ENCODE peak calls at places on chromosomes 16 and 17, in five cellular contexts. J, P, Z, M and V are unnamed samples.

GRCh38 chr17:19650826-19651225 is 2.3 kb downstream of the ALDH3A2 start:
- DNase-seq in J (no peak), P (no peak), Z (peak), M (peak), V (peak)

GRCh38 chr16:11150190-11150589 is 105.8 kb downstream of the SOCS1 start:
- DNase-seq in P (no peak), J (no peak), Z (no peak), M (no peak), V (no peak)

GRCh38 chr16:65312071-65312470 is 190.2 kb upstream of the CDH11 start:
- DNase-seq in M (peak), Z (peak), P (no peak), J (no peak), V (peak)

GRCh38 chr17:48505788-48506187 is 25.0 kb downstream of the HOXB1 start:
- DNase-seq in P (peak), J (no peak), M (peak), Z (peak), V (peak)

GRCh38 chr17:59361916-59362810 is 30.7 kb downstream of the YPEL2 start:
- DNase-seq in J (no peak), M (peak), Z (peak), P (peak), V (peak)

GRCh38 chr17:74531231-74531761 is at the start of gene CD300LB:
- DNase-seq in M (no peak), J (no peak), Z (no peak), P (no peak), V (no peak)

GRCh38 chr17:12320286-12320685 is 299.6 kb downstream of the MAP2K4 start:
- DNase-seq in J (no peak), M (peak), Z (peak), P (peak), V (peak)

GRCh38 chr17:61587807-61588660 is 3.0 kb downstream of the NACA2 start:
- DNase-seq in Z (no peak), J (no peak), M (no peak), P (no peak), V (no peak)

GRCh38 chr16:3065069-3065741 is at the start of gene IL32:
- DNase-seq in Z (peak), J (peak), M (peak), P (peak), V (peak)

GRCh38 chr17:68318103-68318991 is 27.1 kb downstream of the ARSG start:
- DNase-seq in P (peak), Z (peak), J (no peak), M (peak), V (peak)

GRCh38 chr16:1505912-1506311 is 12.8 kb downstream of the TELO2 start:
- DNase-seq in M (no peak), J (no peak), Z (no peak), P (no peak), V (no peak)

DNA sequence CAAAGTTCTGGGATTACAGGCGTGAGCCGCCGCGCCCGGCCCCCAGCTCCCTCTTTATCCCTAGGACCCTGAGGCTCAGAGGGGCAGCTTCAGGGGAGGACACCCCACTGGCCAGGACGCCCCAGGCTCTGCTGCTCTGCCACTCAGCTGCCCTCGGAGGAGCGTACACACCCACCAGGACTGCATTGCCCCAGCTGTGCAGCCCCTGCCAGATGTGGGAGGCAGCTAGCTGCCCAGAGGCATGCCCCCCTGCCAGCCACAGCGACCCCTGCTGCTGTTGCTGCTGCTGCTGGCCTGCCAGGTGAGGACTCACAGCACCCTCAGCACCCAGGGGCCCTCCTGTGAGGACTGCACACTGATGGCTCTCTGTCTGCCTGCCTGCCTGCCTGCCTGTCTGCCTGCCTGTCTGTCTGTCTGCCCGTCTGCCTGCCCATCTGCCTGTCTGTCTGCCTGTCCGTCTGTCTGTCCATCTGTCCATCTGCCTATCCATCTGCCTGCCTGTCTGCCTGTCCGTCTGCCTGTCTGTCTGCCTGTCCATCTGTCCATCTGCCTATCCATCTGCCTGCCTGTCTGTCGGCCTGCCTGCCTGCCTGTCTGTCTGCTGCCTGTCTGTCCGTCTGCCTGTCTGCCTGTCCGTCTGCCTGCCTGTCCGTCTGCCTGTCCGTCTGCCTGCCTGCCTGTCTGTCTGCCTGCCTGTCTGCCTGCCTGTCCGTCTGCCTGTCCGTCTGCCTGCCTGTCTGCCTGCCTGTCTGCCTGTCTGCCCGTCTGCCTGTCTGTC is 5.0 kb downstream of the GCGR start:
- DNase-seq in J (no peak), Z (no peak), P (no peak), M (no peak), V (no peak)
- TF ChIP-seq CTCF in J (no peak), Z (no peak), P (no peak), M (no peak), V (no peak)

GRCh38 chr17:72515291-72516065 is 394.7 kb downstream of the SOX9 start:
- DNase-seq in J (no peak), M (peak), P (peak), Z (peak), V (peak)
- H3K4me3 ChIP-seq in J (no peak), M (no peak), P (peak), Z (peak), V (no peak)

DNA sequence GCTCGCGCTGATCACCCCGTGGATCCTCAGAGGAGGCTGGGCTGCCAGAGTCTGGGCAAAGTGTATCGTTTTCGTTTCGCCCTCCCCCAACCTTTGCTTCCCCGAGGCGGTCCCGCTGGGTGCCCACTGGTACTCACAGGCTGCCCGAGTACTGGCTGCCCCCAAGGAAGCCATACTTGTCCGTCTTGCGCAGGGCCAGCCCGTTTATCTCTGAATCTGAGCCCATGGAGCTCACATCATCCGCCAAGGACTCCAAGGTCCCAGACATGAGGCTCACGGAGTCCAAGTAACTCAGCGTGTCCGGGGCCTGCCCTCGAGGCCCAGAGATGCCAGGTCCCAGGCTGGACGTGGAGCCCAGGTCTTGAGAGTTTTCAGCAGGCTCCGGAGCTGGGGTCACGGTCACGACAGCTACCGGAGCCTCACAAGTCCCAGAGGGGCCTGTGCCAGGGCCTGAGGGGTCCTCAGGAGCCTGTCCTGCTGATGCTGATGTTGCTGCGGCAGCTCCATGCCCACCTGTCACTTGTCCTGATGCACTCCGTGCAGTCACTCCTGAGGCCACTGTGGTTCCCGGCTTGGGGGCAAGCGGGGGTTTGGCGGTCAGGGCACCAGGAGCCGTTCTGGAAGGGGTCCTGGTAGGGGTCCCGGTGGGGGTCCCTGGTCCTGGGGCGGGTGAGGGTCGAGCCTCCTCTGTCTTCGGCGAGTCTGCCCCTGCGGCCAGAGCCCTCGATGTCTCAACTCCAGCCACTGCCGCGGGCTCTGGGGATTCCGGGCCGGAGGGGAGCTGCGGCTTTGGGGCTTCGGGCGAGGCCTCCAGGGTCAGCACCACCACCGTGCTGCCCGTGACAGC is 980 bp downstream of the TBC1D10B start:
- DNase-seq in M (no peak), J (no peak), Z (no peak), P (no peak), V (no peak)
- TF ChIP-seq CTCF in M (no peak), J (no peak), Z (no peak), P (no peak), V (no peak)

GRCh38 chr16:89172171-89172900 is 788 bp downstream of the CDH15 start:
- DNase-seq in P (no peak), Z (no peak), M (no peak), J (no peak), V (no peak)

GRCh38 chr16:89174877-89175276 is 3.3 kb downstream of the CDH15 start:
- DNase-seq in J (no peak), P (no peak), Z (peak), M (no peak), V (no peak)

GRCh38 chr16:89172901-89173628 is 1.5 kb downstream of the CDH15 start:
- DNase-seq in Z (no peak), P (no peak), M (no peak), J (no peak), V (no peak)

GRCh38 chr16:89174055-89174827 is 2.7 kb downstream of the CDH15 start:
- DNase-seq in Z (no peak), M (no peak), J (no peak), P (no peak), V (no peak)

GRCh38 chr16:89173629-89173921 is 2.0 kb downstream of the CDH15 start:
- DNase-seq in J (no peak), M (no peak), P (no peak), Z (no peak), V (no peak)
- H3K4me3 ChIP-seq in J (no peak), M (no peak), P (no peak), Z (no peak), V (no peak)

GRCh38 chr17:8426802-8427201 is 8.9 kb upstream of the NDEL1 start:
- DNase-seq in Z (no peak), M (no peak), J (no peak), P (no peak), V (no peak)
- TF ChIP-seq CTCF in Z (no peak), M (no peak), J (no peak), P (no peak), V (no peak)

GRCh38 chr17:15031971-15032370 is 233.2 kb downstream of the PMP22 start:
- DNase-seq in Z (no peak), J (no peak), M (no peak), P (no peak), V (no peak)
- H3K4me3 ChIP-seq in Z (no peak), J (no peak), M (no peak), P (no peak), V (no peak)

GRCh38 chr16:49000594-49000993 is 281.0 kb downstream of the CBLN1 start:
- DNase-seq in Z (no peak), M (no peak), P (no peak), J (no peak), V (no peak)
- TF ChIP-seq CTCF in Z (peak), M (peak), P (peak), J (peak), V (peak)

DNA sequence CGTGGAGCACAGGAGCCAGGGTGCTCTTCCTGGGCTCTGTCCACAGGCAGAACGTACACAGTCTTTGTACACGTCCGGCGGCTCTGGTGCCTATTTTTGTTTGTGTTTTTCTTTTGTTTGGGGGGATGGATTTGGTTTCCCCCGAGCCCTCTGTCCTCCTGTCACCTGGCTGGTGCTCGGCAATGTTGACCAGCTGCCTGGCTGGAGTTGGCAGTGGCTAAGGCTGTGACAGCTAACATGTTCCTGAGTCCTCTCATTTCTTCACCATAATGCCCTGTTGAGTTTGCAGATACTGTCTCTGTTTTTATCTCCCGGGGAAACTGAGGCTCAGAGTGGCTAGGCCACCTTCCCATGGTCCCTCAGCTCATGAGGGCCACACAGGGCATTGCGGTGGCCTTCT is 25.7 kb downstream of the MAPT start:
- DNase-seq in J (no peak), Z (no peak), M (no peak), P (no peak), V (no peak)
- H3K4me3 ChIP-seq in J (no peak), Z (no peak), M (no peak), P (no peak), V (no peak)

DNA sequence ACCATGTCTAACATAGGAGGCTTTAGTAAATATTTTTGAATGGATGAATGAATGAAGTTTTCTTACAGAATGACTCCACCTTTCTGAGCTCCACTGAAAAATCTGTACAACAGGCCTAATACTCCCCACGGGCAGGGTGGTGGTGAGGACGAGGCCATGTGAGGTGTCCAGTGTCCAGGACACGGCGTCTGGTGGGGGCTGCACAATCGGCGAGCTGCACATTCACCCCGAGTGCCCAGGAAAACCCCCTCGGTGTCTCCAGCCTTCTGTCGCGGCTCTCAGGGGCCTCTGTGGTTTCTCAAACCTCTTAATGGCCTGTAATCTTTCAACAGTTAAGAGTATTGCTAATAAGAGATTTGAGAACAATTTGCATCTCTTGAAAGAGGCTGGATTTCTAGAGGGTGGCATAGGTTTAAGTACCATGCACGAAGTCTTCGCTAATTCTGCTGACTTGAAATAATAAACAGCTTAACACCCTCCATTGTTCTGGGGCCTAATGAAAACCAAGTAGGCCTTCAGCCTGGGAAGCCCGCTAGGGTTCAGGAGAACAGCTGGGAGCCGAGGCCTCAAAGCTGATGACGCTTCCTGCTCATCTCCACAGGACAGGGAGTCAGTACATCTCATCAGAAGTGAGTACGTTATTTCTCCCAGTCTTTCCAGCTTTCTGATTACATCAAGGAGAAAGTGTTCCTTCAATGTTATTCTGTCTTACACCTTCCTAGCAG is 304.6 kb upstream of the FOXF1 start:
- DNase-seq in P (no peak), J (no peak), M (no peak), Z (no peak), V (no peak)
- TF ChIP-seq CTCF in P (no peak), J (no peak), M (no peak), Z (no peak), V (no peak)